ENCODE peak calls at places on chromosome 13, in four cellular contexts. B, O, Q and F are unnamed samples.

GRCh38 chr13:97017322-97017721 is 23.0 kb upstream of the OXGR1 start:
- DNase-seq in B (no peak), Q (no peak), O (no peak), F (no peak)

GRCh38 chr13:98141938-98142426 is 912 bp upstream of the FARP1 start:
- DNase-seq in Q (no peak), O (no peak), B (peak; percentile 9), F (no peak)

GRCh38 chr13:93857126-93857525 is 622.4 kb downstream of the DCT start:
- DNase-seq in O (no peak), Q (no peak), B (no peak), F (no peak)

GRCh38 chr13:30718661-30719520 is 16.5 kb upstream of the ALOX5AP start:
- DNase-seq in O (no peak), B (peak; percentile 92), Q (no peak), F (peak; percentile 69)

GRCh38 chr13:26062853-26063444 is 11.1 kb upstream of the SHISA2 start:
- DNase-seq in O (peak; percentile 64), B (peak; percentile 63), Q (peak; percentile 32), F (peak; percentile 43)

GRCh38 chr13:100125946-100126345 is 37.1 kb downstream of the PCCA start:
- DNase-seq in Q (no peak), B (no peak), O (no peak), F (no peak)

GRCh38 chr13:30381049-30381448 is 41.2 kb upstream of the UBE2L5 start:
- DNase-seq in O (no peak), Q (no peak), B (no peak), F (no peak)

GRCh38 chr13:80096383-80096782 is 244.5 kb downstream of the SPRY2 start:
- DNase-seq in B (no peak), Q (no peak), O (no peak), F (no peak)

GRCh38 chr13:24351423-24351822 is 42.0 kb downstream of the C1QTNF9 start:
- DNase-seq in B (no peak), O (no peak), Q (no peak), F (no peak)

GRCh38 chr13:72390909-72391308 is 336.5 kb downstream of the MZT1 start:
- DNase-seq in B (no peak), O (no peak), Q (no peak), F (no peak)

GRCh38 chr13:102697929-102698648 is 3.2 kb upstream of the METTL21C start:
- DNase-seq in Q (no peak), O (no peak), B (no peak), F (no peak)

GRCh38 chr13:28324181-28324789 is 170.6 kb downstream of the FLT1 start:
- DNase-seq in O (peak; percentile 64), B (peak; percentile 72), Q (peak; percentile 26), F (peak; percentile 61)

GRCh38 chr13:71587778-71588177 is 279.2 kb downstream of the DACH1 start:
- DNase-seq in B (no peak), Q (no peak), O (no peak), F (no peak)

GRCh38 chr13:26557393-26558073 is at the start of gene WASF3:
- DNase-seq in Q (peak; percentile 95), B (peak; percentile 99), O (peak; percentile 87), F (peak; percentile 75)

GRCh38 chr13:21738636-21739035 is 67.8 kb downstream of the FGF9 start:
- DNase-seq in B (no peak), Q (no peak), O (no peak), F (no peak)